ENCODE peak calls at places on chromosomes 1 and 21, in seven cellular contexts. T, O, G, B, P, L and Y are unnamed samples.

GRCh38 chr21:30434033-30434631 is 4.1 kb downstream of the KRTAP13-4 start:
- DNase-seq in T (no peak), O (no peak), G (no peak), B (no peak), P (peak), L (peak), Y (peak)

GRCh38 chr1:35568975-35569395 is 4.1 kb upstream of the TFAP2E start:
- DNase-seq in T (peak), O (peak), G (peak), B (peak), P (peak), L (peak), Y (peak)

GRCh38 chr1:1599919-1600860 is at the start of gene FNDC10:
- DNase-seq in T (peak), O (no peak), G (no peak), B (no peak), P (no peak), L (no peak), Y (no peak)

GRCh38 chr1:174815036-174815435 is 184.7 kb upstream of the CACYBP start:
- DNase-seq in T (no peak), O (no peak), G (no peak), B (peak), P (no peak), L (peak), Y (peak)

GRCh38 chr21:42474043-42474831 is 21.8 kb downstream of the RSPH1 start:
- DNase-seq in T (no peak), O (no peak), G (peak), B (no peak), P (peak), L (peak), Y (no peak)

GRCh38 chr1:45834689-45835088 is 31.3 kb downstream of the MAST2 start:
- DNase-seq in T (no peak), O (no peak), G (no peak), B (no peak), P (no peak), L (no peak), Y (no peak)

GRCh38 chr1:193471981-193472380 is 285.6 kb upstream of the B3GALT2 start:
- DNase-seq in T (no peak), O (no peak), G (no peak), B (peak), P (no peak), L (no peak), Y (peak)

GRCh38 chr1:53548031-53548491 is 88.9 kb downstream of the DMRTB1 start:
- DNase-seq in T (peak), O (no peak), G (peak), B (no peak), P (no peak), L (no peak), Y (no peak)

GRCh38 chr1:235272851-235273250 is 55.1 kb downstream of the ARID4B start:
- DNase-seq in T (no peak), O (no peak), G (no peak), B (no peak), P (no peak), L (no peak), Y (no peak)

GRCh38 chr21:41086551-41086950 is 81.4 kb upstream of the BACE2 start:
- DNase-seq in T (no peak), O (no peak), G (no peak), B (no peak), P (peak), L (no peak), Y (no peak)

GRCh38 chr1:103489881-103490280 is 35.6 kb upstream of the RNPC3 start:
- DNase-seq in T (no peak), O (no peak), G (no peak), B (peak), P (peak), L (peak), Y (peak)

GRCh38 chr1:29379438-29380073 is 143.2 kb downstream of the PTPRU start:
- DNase-seq in T (no peak), O (no peak), G (peak), B (no peak), P (peak), L (peak), Y (peak)

GRCh38 chr1:113205980-113206766 is 133.2 kb downstream of the LRIG2 start:
- DNase-seq in T (no peak), O (no peak), G (no peak), B (no peak), P (no peak), L (no peak), Y (no peak)

GRCh38 chr1:172549621-172550280 is 16.8 kb downstream of the SUCO start:
- DNase-seq in T (no peak), O (no peak), G (no peak), B (no peak), P (no peak), L (peak), Y (peak)

GRCh38 chr1:70906790-70907189 is 140.8 kb downstream of the PTGER3 start:
- DNase-seq in T (no peak), O (no peak), G (no peak), B (no peak), P (peak), L (no peak), Y (no peak)

GRCh38 chr1:40178200-40178599 is 17.0 kb downstream of the RLF start:
- DNase-seq in T (no peak), O (no peak), G (no peak), B (no peak), P (no peak), L (no peak), Y (no peak)

GRCh38 chr1:89890085-89890754 is 69.4 kb downstream of the LRRC8D start:
- DNase-seq in T (no peak), O (peak), G (no peak), B (no peak), P (peak), L (peak), Y (peak)

GRCh38 chr1:41313661-41314131 is 47.5 kb upstream of the FOXO6 start:
- DNase-seq in T (no peak), O (no peak), G (no peak), B (no peak), P (peak), L (peak), Y (peak)

GRCh38 chr1:22763479-22764200 is 53.0 kb downstream of the EPHB2 start:
- DNase-seq in T (no peak), O (no peak), G (no peak), B (no peak), P (no peak), L (no peak), Y (no peak)

GRCh38 chr1:21325231-21325718 is 35.0 kb upstream of the ECE1 start:
- DNase-seq in T (peak), O (no peak), G (no peak), B (no peak), P (no peak), L (no peak), Y (no peak)

GRCh38 chr1:6998267-6998666 is 213.0 kb downstream of the CAMTA1 start:
- DNase-seq in T (peak), O (no peak), G (no peak), B (no peak), P (peak), L (no peak), Y (no peak)

GRCh38 chr1:234699795-234700665 is 90.1 kb upstream of the IRF2BP2 start:
- DNase-seq in T (no peak), O (no peak), G (no peak), B (peak), P (peak), L (peak), Y (peak)

GRCh38 chr21:37225440-37225839 is 41.7 kb downstream of the VPS26C start:
- DNase-seq in T (no peak), O (no peak), G (no peak), B (no peak), P (no peak), L (no peak), Y (no peak)

DNA sequence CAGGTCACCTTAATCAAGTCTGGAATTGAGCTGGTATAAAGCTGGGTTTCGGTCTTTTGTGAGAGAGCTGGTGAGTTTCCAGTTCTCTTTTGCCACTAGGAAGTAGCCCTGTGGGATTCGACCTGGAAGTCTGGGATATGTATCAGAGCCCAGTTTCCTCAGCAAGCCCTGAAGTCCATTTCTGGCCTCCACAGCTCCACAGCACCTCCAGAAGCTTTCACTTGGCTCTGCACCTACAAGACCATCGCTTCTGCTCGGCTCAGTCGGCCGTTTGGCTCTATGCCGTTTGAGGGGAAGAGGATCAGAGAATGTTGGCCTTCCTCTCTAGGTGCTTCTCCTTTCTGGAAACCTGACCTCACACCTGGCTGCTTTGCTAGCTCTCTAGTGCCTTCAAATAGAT is 148.0 kb downstream of the GALNT2 start:
- DNase-seq in T (no peak), O (no peak), G (no peak), B (peak), P (peak), L (peak), Y (peak)
- TF ChIP-seq CTCF in T (no peak), O (no peak), G (peak), B (peak), P (peak), L (peak), Y (peak)

DNA sequence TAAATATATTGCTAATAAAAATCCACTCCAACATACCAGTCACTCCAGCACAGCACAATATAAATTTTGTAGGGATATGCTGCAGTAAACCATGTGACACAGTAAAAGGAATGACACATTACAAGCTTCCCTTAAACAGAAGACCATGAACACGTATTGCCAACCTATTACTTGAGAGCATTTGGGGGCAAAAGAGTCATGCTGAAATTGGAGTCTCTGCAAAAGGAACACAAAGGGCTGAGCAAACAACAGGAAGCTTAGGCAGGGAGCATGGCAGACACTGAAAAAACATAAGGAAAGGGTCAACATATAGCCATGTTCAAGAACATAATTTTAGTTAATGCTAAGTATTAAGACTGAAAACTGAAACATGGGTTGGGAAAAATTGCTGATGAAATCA is 214.5 kb downstream of the SMYD3 start:
- DNase-seq in T (no peak), O (no peak), G (no peak), B (no peak), P (no peak), L (no peak), Y (no peak)
- H3K4me3 ChIP-seq in T (no peak), O (no peak), G (no peak), B (no peak), P (no peak), L (no peak), Y (no peak)

DNA sequence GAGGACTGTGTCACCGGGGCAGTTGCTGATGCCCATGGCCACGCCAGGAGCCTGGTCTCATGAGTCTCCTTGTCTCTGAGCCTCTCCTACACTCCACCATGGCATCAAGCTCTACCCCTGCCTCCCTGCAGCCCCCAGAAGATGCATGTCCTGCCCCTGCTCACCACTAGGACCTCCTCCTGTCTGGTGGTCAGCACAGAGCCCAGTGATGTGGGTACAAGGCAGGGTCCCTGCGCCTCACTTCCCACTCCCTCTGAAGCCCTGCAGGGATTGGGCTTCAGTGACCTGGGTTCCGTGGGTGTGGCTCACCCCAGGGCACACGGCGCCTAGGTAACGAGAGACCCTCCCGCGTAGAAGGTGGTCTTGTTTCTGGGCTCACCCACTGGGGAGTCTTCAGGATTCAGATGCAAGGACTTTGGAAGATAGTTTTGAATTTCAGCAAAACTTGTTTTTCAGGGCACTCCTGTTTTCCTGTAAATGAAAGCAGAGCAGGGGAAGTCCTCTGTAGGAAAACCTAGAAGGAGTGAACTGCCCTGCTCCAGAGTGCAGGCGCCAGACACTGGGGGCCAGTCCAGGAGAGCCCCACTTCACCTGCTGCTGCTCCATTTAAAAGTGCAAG is 2.8 kb downstream of the COL18A1 start:
- DNase-seq in T (peak), O (no peak), G (no peak), B (no peak), P (no peak), L (no peak), Y (no peak)
- TF ChIP-seq CTCF in T (no peak), O (no peak), G (no peak), B (no peak), P (no peak), L (peak), Y (no peak)

DNA sequence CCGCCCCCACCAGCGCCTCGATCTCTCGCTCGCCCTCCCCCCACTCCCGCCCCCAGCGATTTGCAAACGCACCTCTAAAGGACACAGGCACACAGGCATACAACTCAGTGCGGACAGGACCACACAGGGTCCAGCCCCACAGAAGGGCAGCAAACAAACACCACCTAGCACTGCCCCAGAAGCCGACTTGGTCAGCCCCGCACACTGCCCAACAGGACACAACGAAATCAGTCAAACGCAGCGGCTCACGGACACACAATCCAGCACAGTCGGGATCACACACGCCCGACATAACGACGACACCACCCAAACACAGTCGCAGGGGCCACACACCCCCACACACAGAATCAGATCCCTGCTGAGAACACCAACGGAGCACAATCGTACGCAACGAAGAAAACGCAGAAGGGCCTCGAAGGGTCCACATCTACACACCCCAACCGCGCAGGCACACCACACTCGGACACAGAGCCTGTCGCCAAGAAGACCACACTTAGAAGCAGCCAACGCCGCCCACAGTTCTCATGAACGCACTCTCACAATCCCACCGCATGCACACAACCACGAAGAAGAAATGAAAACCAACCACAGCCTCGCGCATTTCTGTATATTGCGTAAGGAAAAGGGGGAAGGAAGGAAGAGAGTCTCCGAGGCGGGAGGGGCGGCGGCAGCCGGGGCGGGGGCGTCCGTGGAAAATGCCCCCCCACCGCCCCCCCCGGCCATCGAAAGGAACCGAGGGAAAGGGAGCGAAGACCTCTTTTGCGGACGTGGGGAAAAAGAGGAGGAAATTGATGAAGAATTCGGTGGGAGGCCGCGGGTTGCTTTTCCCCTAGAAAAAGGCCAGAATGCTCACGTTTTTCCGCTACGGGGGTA is 475 bp downstream of the TAL1 start:
- DNase-seq in T (no peak), O (no peak), G (no peak), B (peak), P (peak), L (peak), Y (peak)
- H3K4me3 ChIP-seq in T (peak), O (peak), G (peak), B (no peak), P (peak), L (peak), Y (peak)

GRCh38 chr1:82086739-82087138 is 286.0 kb downstream of the ADGRL2 start:
- DNase-seq in T (no peak), O (no peak), G (no peak), B (peak), P (no peak), L (no peak), Y (no peak)

GRCh38 chr1:82094136-82094535 is 293.4 kb downstream of the ADGRL2 start:
- DNase-seq in T (no peak), O (no peak), G (no peak), B (no peak), P (no peak), L (no peak), Y (no peak)

GRCh38 chr1:82091729-82092128 is 291.0 kb downstream of the ADGRL2 start:
- DNase-seq in T (no peak), O (no peak), G (no peak), B (peak), P (peak), L (peak), Y (no peak)

GRCh38 chr1:82091274-82091673 is 290.5 kb downstream of the ADGRL2 start:
- DNase-seq in T (no peak), O (no peak), G (no peak), B (no peak), P (no peak), L (no peak), Y (no peak)

DNA sequence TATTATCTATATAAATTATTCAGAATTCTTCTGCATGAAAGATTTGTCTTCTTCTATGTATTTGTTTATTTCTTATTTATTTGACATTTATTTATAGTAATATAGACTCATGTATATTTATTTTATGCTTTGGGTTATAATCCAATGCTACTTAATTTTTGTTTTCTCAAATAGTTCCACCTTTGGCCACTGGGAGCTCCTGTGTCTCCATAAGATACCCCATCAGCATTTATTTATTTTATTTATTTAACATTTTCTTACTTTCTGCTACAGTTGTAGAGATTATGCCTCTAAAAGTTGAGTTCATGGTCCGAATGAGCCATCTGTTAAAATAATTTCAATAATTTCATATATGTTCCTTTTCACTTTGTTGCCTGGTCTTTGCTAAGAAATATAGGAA is 289.4 kb downstream of the ADGRL2 start:
- DNase-seq in T (no peak), O (no peak), G (no peak), B (peak), P (peak), L (peak), Y (peak)
- TF ChIP-seq CTCF in T (no peak), O (no peak), G (peak), B (peak), P (peak), L (peak), Y (peak)

DNA sequence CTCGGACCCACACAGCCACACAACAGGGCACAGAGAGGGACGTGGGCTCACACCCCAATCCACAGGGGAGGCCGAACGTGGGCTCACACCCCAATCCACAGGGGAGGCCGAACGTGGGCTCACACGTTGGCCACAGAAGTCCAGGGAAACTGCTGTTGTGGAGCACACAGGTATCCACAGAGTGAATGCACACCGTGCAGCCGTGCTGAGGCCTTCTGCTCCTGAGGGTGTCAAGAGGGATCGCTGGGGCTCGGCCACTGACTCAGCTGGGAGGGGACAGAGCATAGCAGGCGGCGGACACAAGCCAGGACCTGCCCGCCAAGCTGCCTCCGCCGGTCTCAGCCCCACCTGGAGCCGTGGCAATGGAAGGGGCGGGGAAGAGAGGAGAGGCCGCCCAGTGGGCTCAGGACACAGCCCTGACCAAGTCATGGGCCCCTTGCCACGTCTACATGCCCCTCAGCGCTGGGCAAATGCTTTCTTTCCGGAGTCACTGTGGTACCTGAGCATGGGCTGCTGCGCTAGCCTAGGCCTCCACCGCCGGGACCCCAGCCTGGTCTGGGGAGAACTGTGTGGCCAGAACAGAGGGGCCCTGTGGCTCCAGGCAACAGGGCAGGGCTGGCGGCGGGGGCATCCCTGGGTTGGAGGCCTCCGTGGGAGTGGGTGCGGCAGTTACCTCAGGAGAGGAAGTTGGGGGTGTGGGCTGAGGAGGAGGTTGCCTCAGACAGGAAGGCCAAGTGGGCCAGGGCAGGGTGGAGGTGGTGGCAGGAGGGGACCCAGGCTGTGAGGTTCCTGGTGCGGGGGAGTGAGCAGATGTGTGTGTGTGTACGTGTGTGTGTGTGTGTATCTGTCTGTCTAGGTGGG is 1.2 kb downstream of the SYTL1 start:
- DNase-seq in T (peak), O (no peak), G (no peak), B (no peak), P (no peak), L (no peak), Y (no peak)
- H3K4me3 ChIP-seq in T (peak), O (peak), G (no peak), B (no peak), P (no peak), L (no peak), Y (no peak)

GRCh38 chr1:151907363-151908139 is 1.8 kb downstream of the THEM4 start:
- DNase-seq in T (no peak), O (no peak), G (no peak), B (no peak), P (no peak), L (no peak), Y (no peak)

GRCh38 chr1:151908228-151908691 is 1.1 kb downstream of the THEM4 start:
- DNase-seq in T (no peak), O (no peak), G (no peak), B (no peak), P (no peak), L (peak), Y (no peak)

GRCh38 chr1:151905070-151905442 is 4.3 kb downstream of the THEM4 start:
- DNase-seq in T (no peak), O (no peak), G (no peak), B (no peak), P (no peak), L (peak), Y (no peak)

GRCh38 chr1:151912973-151913372 is 3.7 kb upstream of the THEM4 start:
- DNase-seq in T (no peak), O (no peak), G (no peak), B (no peak), P (no peak), L (no peak), Y (no peak)

GRCh38 chr1:151909167-151910149 is at the start of gene THEM4:
- DNase-seq in T (peak), O (peak), G (peak), B (peak), P (peak), L (peak), Y (peak)
- TF ChIP-seq CTCF in T (peak), O (no peak), G (peak), B (no peak), P (peak), L (no peak), Y (peak)

GRCh38 chr1:27505420-27505680 is 15.4 kb upstream of the WASF2 start:
- DNase-seq in T (no peak), O (no peak), G (no peak), B (no peak), P (no peak), L (no peak), Y (no peak)
- H3K4me3 ChIP-seq in T (no peak), O (no peak), G (no peak), B (no peak), P (no peak), L (no peak), Y (no peak)

GRCh38 chr1:3900150-3900968 is at the start of gene C1orf174:
- DNase-seq in T (peak), O (peak), G (peak), B (peak), P (peak), L (peak), Y (peak)
- TF ChIP-seq CTCF in T (no peak), O (no peak), G (no peak), B (no peak), P (no peak), L (no peak), Y (no peak)